ENCODE peak calls at places on chromosomes 11 and 22, in nine cellular contexts. V, I, D, G, N, Q, J, P and K are unnamed samples.

GRCh38 chr11:69212121-69213110 is 56.7 kb downstream of the SMIM38 start:
- DNase-seq in P (no peak), I (no peak), N (no peak), D (no peak), Q (no peak), G (no peak), J (peak; percentile 58), V (peak; percentile 51), K (no peak)

GRCh38 chr11:126585388-126586302 is 230.2 kb downstream of the ST3GAL4 start:
- DNase-seq in P (no peak), N (no peak), G (no peak), I (no peak), Q (peak; percentile 80), J (peak; percentile 88), D (no peak), V (peak; percentile 71), K (peak; percentile 76)

GRCh38 chr22:40853961-40854360 is 2.5 kb downstream of the ST13 start:
- DNase-seq in D (no peak), N (no peak), P (no peak), V (no peak), I (no peak), G (no peak), Q (no peak), J (no peak), K (no peak)

GRCh38 chr22:26066534-26066933 is 102.7 kb upstream of the SEZ6L start:
- DNase-seq in Q (peak; percentile 82), D (no peak), P (no peak), J (peak; percentile 92), I (no peak), V (no peak), N (no peak), G (no peak), K (no peak)

GRCh38 chr22:28441720-28442263 is 237.8 kb downstream of the TTC28 start:
- DNase-seq in J (no peak), D (no peak), P (no peak), N (no peak), I (no peak), Q (no peak), V (no peak), G (no peak), K (no peak)

GRCh38 chr11:57072640-57073039 is 83.9 kb downstream of the OR5AK2 start:
- DNase-seq in Q (no peak), J (no peak), D (no peak), I (no peak), N (no peak), V (no peak), P (no peak), G (no peak), K (peak; percentile 94)

GRCh38 chr22:48700566-48701295 is 1126.9 kb downstream of the BRD1 start:
- DNase-seq in J (no peak), N (no peak), P (no peak), I (no peak), V (no peak), G (no peak), D (peak; percentile 30), Q (no peak), K (no peak)

GRCh38 chr11:104332110-104332509 is 168.2 kb upstream of the PDGFD start:
- DNase-seq in G (no peak), V (no peak), I (no peak), N (no peak), J (peak; percentile 88), D (no peak), P (no peak), Q (no peak), K (no peak)

GRCh38 chr11:62574363-62575057 is 819 bp upstream of the EEF1G start:
- DNase-seq in N (no peak), P (no peak), I (no peak), V (peak; percentile 75), D (no peak), Q (no peak), G (no peak), J (peak; percentile 54), K (no peak)

GRCh38 chr11:129460714-129461113 is 85.1 kb downstream of the BARX2 start:
- DNase-seq in G (no peak), Q (peak; percentile 81), V (no peak), N (no peak), D (no peak), J (no peak), P (no peak), I (no peak), K (no peak)

GRCh38 chr11:69435161-69435990 is 46.1 kb upstream of the LINC01488 start:
- DNase-seq in I (no peak), N (no peak), J (peak; percentile 73), Q (no peak), P (no peak), V (no peak), D (peak; percentile 32), G (no peak), K (no peak)